ENCODE peak calls at places on chromosomes 2 and 18, in ten cellular contexts. A, M, R, V, U, Q, C, D, H and Z are unnamed samples.

GRCh38 chr2:2649109-2650072 is 318.3 kb upstream of the MYT1L start:
- DNase-seq in H (no peak), Q (no peak), D (no peak), V (no peak), M (no peak), R (no peak), A (no peak), U (no peak), C (no peak), Z (no peak)

GRCh38 chr2:127145255-127145899 is 38.4 kb upstream of the BIN1 start:
- DNase-seq in M (no peak), C (peak; percentile 27), V (peak; percentile 65), Q (no peak), A (peak; percentile 44), U (no peak), H (no peak), R (no peak), D (no peak), Z (no peak)

GRCh38 chr2:157331696-157332095 is 6.1 kb upstream of the ERMN start:
- DNase-seq in D (peak; percentile 25), A (no peak), U (no peak), R (no peak), Q (no peak), H (no peak), M (no peak), V (no peak), C (no peak), Z (no peak)

GRCh38 chr2:135607561-135607960 is 76.3 kb downstream of the R3HDM1 start:
- DNase-seq in D (no peak), H (no peak), V (peak; percentile 18), U (no peak), R (no peak), Q (no peak), A (no peak), M (no peak), C (peak; percentile 23), Z (peak; percentile 51)

GRCh38 chr2:188974184-188974583 is at the start of gene COL3A1:
- DNase-seq in A (no peak), R (no peak), D (no peak), M (no peak), V (peak; percentile 78), C (peak; percentile 80), U (no peak), H (no peak), Q (no peak), Z (peak; percentile 61)

GRCh38 chr18:28512357-28512756 is 335.4 kb upstream of the CDH2 start:
- DNase-seq in R (no peak), H (no peak), C (no peak), V (no peak), D (no peak), Q (no peak), A (no peak), U (no peak), M (no peak), Z (no peak)

GRCh38 chr18:44733754-44734465 is 53.2 kb downstream of the SETBP1 start:
- DNase-seq in R (no peak), V (no peak), A (no peak), U (no peak), C (peak; percentile 2), M (no peak), H (no peak), Q (no peak), D (no peak), Z (no peak)

GRCh38 chr2:6948081-6949008 is 31.1 kb downstream of the RNF144A start:
- DNase-seq in D (no peak), V (no peak), M (no peak), U (peak; percentile 1), R (no peak), H (no peak), C (no peak), Q (no peak), A (no peak), Z (no peak)

GRCh38 chr2:9112079-9112721 is 94.4 kb upstream of the ASAP2 start:
- DNase-seq in A (peak; percentile 99), U (no peak), D (no peak), H (no peak), R (no peak), Q (no peak), V (peak; percentile 95), M (no peak), C (peak; percentile 96), Z (peak; percentile 83)

GRCh38 chr18:12076424-12077140 is 17.1 kb upstream of the ANKRD62 start:
- DNase-seq in U (no peak), V (peak; percentile 54), D (no peak), A (no peak), Q (no peak), M (peak; percentile 5), R (peak; percentile 43), C (peak; percentile 7), H (peak; percentile 54), Z (no peak)

GRCh38 chr2:139946690-139947089 is 1166.5 kb upstream of the NXPH2 start:
- DNase-seq in H (no peak), A (no peak), C (no peak), R (no peak), V (no peak), M (no peak), D (no peak), U (no peak), Q (no peak), Z (no peak)

GRCh38 chr2:1639086-1639858 is 105.0 kb downstream of the PXDN start:
- DNase-seq in M (no peak), A (no peak), Q (no peak), R (no peak), U (no peak), D (no peak), V (no peak), C (no peak), H (no peak), Z (no peak)

GRCh38 chr2:214649440-214650205 is 159.9 kb downstream of the BARD1 start:
- DNase-seq in H (no peak), A (peak; percentile 31), C (peak; percentile 69), D (no peak), U (no peak), Q (no peak), R (no peak), V (peak; percentile 81), M (no peak), Z (peak; percentile 66)

GRCh38 chr2:58479557-58480120 is 238.5 kb upstream of the FANCL start:
- DNase-seq in C (no peak), V (no peak), D (no peak), A (no peak), R (peak; percentile 58), H (peak; percentile 91), M (peak; percentile 60), Q (no peak), U (no peak), Z (no peak)

GRCh38 chr2:8849322-8849721 is 11.9 kb upstream of the KIDINS220 start:
- DNase-seq in H (no peak), R (no peak), C (peak; percentile 81), M (no peak), A (peak; percentile 79), D (no peak), Q (no peak), V (peak; percentile 85), U (no peak), Z (no peak)

GRCh38 chr2:15561574-15562344 is 625 bp upstream of the NBAS start:
- DNase-seq in D (peak; percentile 9), C (peak; percentile 34), M (no peak), R (peak; percentile 69), H (no peak), U (peak; percentile 19), A (no peak), V (peak; percentile 85), Q (peak; percentile 17), Z (no peak)

GRCh38 chr2:43073373-43073772 is 153.0 kb downstream of the ZFP36L2 start:
- DNase-seq in H (no peak), C (peak; percentile 36), R (no peak), U (no peak), D (no peak), V (peak; percentile 59), M (no peak), Q (no peak), A (peak; percentile 95), Z (peak; percentile 83)

GRCh38 chr2:197212344-197213262 is 98.0 kb downstream of the ANKRD44 start:
- DNase-seq in U (no peak), R (no peak), D (no peak), Q (no peak), M (no peak), C (peak; percentile 49), H (no peak), A (no peak), V (peak; percentile 54), Z (no peak)

GRCh38 chr2:16219292-16219975 is 279.1 kb downstream of the MYCN start:
- DNase-seq in M (no peak), Q (no peak), D (no peak), V (no peak), H (no peak), A (no peak), U (no peak), C (no peak), R (no peak), Z (no peak)

GRCh38 chr2:108449410-108450200 is 599 bp downstream of the GCC2 start:
- DNase-seq in H (peak; percentile 53), A (peak; percentile 21), C (peak; percentile 38), D (peak; percentile 35), V (peak; percentile 33), R (peak; percentile 25), M (peak; percentile 62), Q (no peak), U (peak; percentile 11), Z (no peak)

GRCh38 chr2:219252900-219253752 is at the start of gene TUBA4B:
- DNase-seq in Q (no peak), D (peak; percentile 38), V (peak; percentile 50), H (peak; percentile 54), M (no peak), R (peak; percentile 47), C (peak; percentile 50), U (no peak), A (peak; percentile 46), Z (no peak)

GRCh38 chr2:11307764-11308415 is 36.5 kb downstream of the ROCK2 start:
- DNase-seq in M (no peak), C (no peak), D (no peak), U (no peak), Q (no peak), A (no peak), H (no peak), V (no peak), R (no peak), Z (no peak)

GRCh38 chr18:7856733-7857132 is 289.6 kb downstream of the PTPRM start:
- DNase-seq in C (peak; percentile 73), R (no peak), A (peak; percentile 74), H (no peak), Q (no peak), M (no peak), U (no peak), D (no peak), V (peak; percentile 73), Z (no peak)

GRCh38 chr2:62660582-62661262 is 44.8 kb upstream of the EHBP1 start:
- DNase-seq in H (no peak), V (peak; percentile 96), M (no peak), Q (no peak), A (peak; percentile 94), C (peak; percentile 89), D (no peak), R (no peak), U (no peak), Z (peak; percentile 97)

GRCh38 chr2:202237787-202238233 is 587 bp downstream of the SUMO1 start:
- DNase-seq in C (peak; percentile 60), R (peak; percentile 10), A (peak; percentile 37), V (peak; percentile 64), Q (peak; percentile 4), H (peak; percentile 21), D (no peak), U (peak; percentile 13), M (no peak), Z (no peak)

GRCh38 chr2:200357845-200358244 is 51.4 kb downstream of the SPATS2L start:
- DNase-seq in C (no peak), R (no peak), H (no peak), M (no peak), U (no peak), V (peak; percentile 58), A (no peak), Q (no peak), D (no peak), Z (no peak)

GRCh38 chr2:187482796-187483195 is 34.7 kb upstream of the CALCRL start:
- DNase-seq in V (no peak), C (no peak), D (no peak), R (no peak), Q (no peak), H (no peak), A (no peak), U (no peak), M (no peak), Z (no peak)

GRCh38 chr18:51807336-51807735 is 532.7 kb upstream of the DCC start:
- DNase-seq in M (no peak), U (no peak), D (no peak), C (no peak), R (no peak), A (no peak), V (no peak), H (no peak), Q (no peak), Z (no peak)